ENCODE peak calls at places on chromosomes 16 and 17, in ten cellular contexts. One of them, this sample, is unnamed.

GRCh38 chr17:42784811-42785592 is 4.6 kb downstream of the WNK4 start:
- DNase-seq in ascending aorta: no peak
- DNase-seq in AG09319: no peak
- DNase-seq in hippocampal formation: no peak
- DNase-seq in activated CD8-positive, alpha-beta memory T cell treated with anti-CD3 and anti-CD28 coated beads for 4 hours: no peak
- DNase-seq in neural crest cell: no peak
- DNase-seq in EL: no peak
- DNase-seq in lung: no peak
- DNase-seq in NCI-H1048: no peak
- DNase-seq in activated naive CD4-positive, alpha-beta T cell treated with anti-CD3 and anti-CD28 coated beads, Interleukin-2, amount 10 ng/mL, durations not matched to agents 7 days and 5 days: no peak
- DNase-seq in this sample: no peak

GRCh38 chr17:57408064-57408811 is 151.9 kb downstream of the MSI2 start:
- DNase-seq in activated naive CD4-positive, alpha-beta T cell treated with anti-CD3 and anti-CD28 coated beads, Interleukin-2, amount 10 ng/mL, durations not matched to agents 7 days and 5 days: peak; percentile 58
- DNase-seq in hippocampal formation: no peak
- DNase-seq in EL: no peak
- DNase-seq in lung: no peak
- DNase-seq in activated CD8-positive, alpha-beta memory T cell treated with anti-CD3 and anti-CD28 coated beads for 4 hours: no peak
- DNase-seq in neural crest cell: no peak
- DNase-seq in AG09319: no peak
- DNase-seq in ascending aorta: no peak
- DNase-seq in NCI-H1048: peak; percentile 63
- DNase-seq in this sample: no peak

GRCh38 chr16:8872071-8872470 is 3.3 kb upstream of the CARHSP1 start:
- DNase-seq in AG09319: no peak
- DNase-seq in activated naive CD4-positive, alpha-beta T cell treated with anti-CD3 and anti-CD28 coated beads, Interleukin-2, amount 10 ng/mL, durations not matched to agents 7 days and 5 days: no peak
- DNase-seq in NCI-H1048: no peak
- DNase-seq in EL: no peak
- DNase-seq in lung: no peak
- DNase-seq in ascending aorta: no peak
- DNase-seq in neural crest cell: no peak
- DNase-seq in activated CD8-positive, alpha-beta memory T cell treated with anti-CD3 and anti-CD28 coated beads for 4 hours: no peak
- DNase-seq in hippocampal formation: no peak
- DNase-seq in this sample: no peak

GRCh38 chr16:1960665-1961630 is 1.6 kb downstream of the NDUFB10 start:
- DNase-seq in neural crest cell: no peak
- DNase-seq in activated CD8-positive, alpha-beta memory T cell treated with anti-CD3 and anti-CD28 coated beads for 4 hours: no peak
- DNase-seq in activated naive CD4-positive, alpha-beta T cell treated with anti-CD3 and anti-CD28 coated beads, Interleukin-2, amount 10 ng/mL, durations not matched to agents 7 days and 5 days: no peak
- DNase-seq in lung: no peak
- DNase-seq in hippocampal formation: no peak
- DNase-seq in NCI-H1048: no peak
- DNase-seq in ascending aorta: no peak
- DNase-seq in EL: peak; percentile 67
- DNase-seq in AG09319: no peak
- DNase-seq in this sample: no peak

GRCh38 chr16:69932228-69932627 is 18.9 kb upstream of the CLEC18A start:
- DNase-seq in lung: no peak
- DNase-seq in AG09319: no peak
- DNase-seq in activated CD8-positive, alpha-beta memory T cell treated with anti-CD3 and anti-CD28 coated beads for 4 hours: no peak
- DNase-seq in hippocampal formation: no peak
- DNase-seq in ascending aorta: no peak
- DNase-seq in NCI-H1048: no peak
- DNase-seq in neural crest cell: no peak
- DNase-seq in activated naive CD4-positive, alpha-beta T cell treated with anti-CD3 and anti-CD28 coated beads, Interleukin-2, amount 10 ng/mL, durations not matched to agents 7 days and 5 days: no peak
- DNase-seq in EL: no peak
- DNase-seq in this sample: no peak

GRCh38 chr17:78556812-78557211 is 20.4 kb downstream of the DNAH17 start:
- DNase-seq in NCI-H1048: no peak
- DNase-seq in neural crest cell: no peak
- DNase-seq in ascending aorta: no peak
- DNase-seq in activated naive CD4-positive, alpha-beta T cell treated with anti-CD3 and anti-CD28 coated beads, Interleukin-2, amount 10 ng/mL, durations not matched to agents 7 days and 5 days: no peak
- DNase-seq in hippocampal formation: no peak
- DNase-seq in activated CD8-positive, alpha-beta memory T cell treated with anti-CD3 and anti-CD28 coated beads for 4 hours: no peak
- DNase-seq in lung: no peak
- DNase-seq in AG09319: no peak
- DNase-seq in EL: no peak
- DNase-seq in this sample: no peak

GRCh38 chr16:12410842-12411490 is 392.7 kb downstream of the CPPED1 start:
- DNase-seq in NCI-H1048: no peak
- DNase-seq in lung: no peak
- DNase-seq in neural crest cell: no peak
- DNase-seq in AG09319: no peak
- DNase-seq in activated CD8-positive, alpha-beta memory T cell treated with anti-CD3 and anti-CD28 coated beads for 4 hours: no peak
- DNase-seq in hippocampal formation: no peak
- DNase-seq in activated naive CD4-positive, alpha-beta T cell treated with anti-CD3 and anti-CD28 coated beads, Interleukin-2, amount 10 ng/mL, durations not matched to agents 7 days and 5 days: no peak
- DNase-seq in ascending aorta: no peak
- DNase-seq in EL: no peak
- DNase-seq in this sample: no peak

GRCh38 chr17:49913226-49914095 is 55.5 kb upstream of the DLX4 start:
- DNase-seq in AG09319: no peak
- DNase-seq in NCI-H1048: no peak
- DNase-seq in EL: peak; percentile 77
- DNase-seq in activated naive CD4-positive, alpha-beta T cell treated with anti-CD3 and anti-CD28 coated beads, Interleukin-2, amount 10 ng/mL, durations not matched to agents 7 days and 5 days: no peak
- DNase-seq in neural crest cell: no peak
- DNase-seq in ascending aorta: no peak
- DNase-seq in activated CD8-positive, alpha-beta memory T cell treated with anti-CD3 and anti-CD28 coated beads for 4 hours: no peak
- DNase-seq in lung: no peak
- DNase-seq in hippocampal formation: no peak
- DNase-seq in this sample: no peak

GRCh38 chr16:30698816-30699614 is at the start of gene SRCAP:
- DNase-seq in activated CD8-positive, alpha-beta memory T cell treated with anti-CD3 and anti-CD28 coated beads for 4 hours: peak; percentile 71
- DNase-seq in lung: peak; percentile 87
- DNase-seq in EL: peak; percentile 83
- DNase-seq in neural crest cell: peak; percentile 87
- DNase-seq in NCI-H1048: peak; percentile 15
- DNase-seq in activated naive CD4-positive, alpha-beta T cell treated with anti-CD3 and anti-CD28 coated beads, Interleukin-2, amount 10 ng/mL, durations not matched to agents 7 days and 5 days: peak; percentile 91
- DNase-seq in AG09319: peak; percentile 22
- DNase-seq in ascending aorta: peak; percentile 93
- DNase-seq in hippocampal formation: peak; percentile 78
- DNase-seq in this sample: peak; percentile 94

GRCh38 chr17:78879679-78880186 is 23.3 kb downstream of the CEP295NL start:
- DNase-seq in ascending aorta: peak; percentile 80
- DNase-seq in neural crest cell: no peak
- DNase-seq in AG09319: peak; percentile 87
- DNase-seq in activated naive CD4-positive, alpha-beta T cell treated with anti-CD3 and anti-CD28 coated beads, Interleukin-2, amount 10 ng/mL, durations not matched to agents 7 days and 5 days: peak; percentile 47
- DNase-seq in NCI-H1048: no peak
- DNase-seq in lung: peak; percentile 58
- DNase-seq in hippocampal formation: no peak
- DNase-seq in activated CD8-positive, alpha-beta memory T cell treated with anti-CD3 and anti-CD28 coated beads for 4 hours: no peak
- DNase-seq in EL: peak; percentile 96
- DNase-seq in this sample: no peak

GRCh38 chr17:60554377-60554788 is 28.3 kb upstream of the APPBP2 start:
- DNase-seq in ascending aorta: no peak
- DNase-seq in AG09319: peak; percentile 97
- DNase-seq in activated CD8-positive, alpha-beta memory T cell treated with anti-CD3 and anti-CD28 coated beads for 4 hours: no peak
- DNase-seq in hippocampal formation: no peak
- DNase-seq in activated naive CD4-positive, alpha-beta T cell treated with anti-CD3 and anti-CD28 coated beads, Interleukin-2, amount 10 ng/mL, durations not matched to agents 7 days and 5 days: no peak
- DNase-seq in NCI-H1048: no peak
- DNase-seq in EL: peak; percentile 82
- DNase-seq in lung: peak; percentile 86
- DNase-seq in neural crest cell: no peak
- DNase-seq in this sample: no peak

GRCh38 chr16:80038566-80038965 is 438.0 kb upstream of the MAF start:
- DNase-seq in AG09319: no peak
- DNase-seq in neural crest cell: no peak
- DNase-seq in lung: no peak
- DNase-seq in hippocampal formation: no peak
- DNase-seq in NCI-H1048: no peak
- DNase-seq in activated naive CD4-positive, alpha-beta T cell treated with anti-CD3 and anti-CD28 coated beads, Interleukin-2, amount 10 ng/mL, durations not matched to agents 7 days and 5 days: no peak
- DNase-seq in ascending aorta: no peak
- DNase-seq in activated CD8-positive, alpha-beta memory T cell treated with anti-CD3 and anti-CD28 coated beads for 4 hours: no peak
- DNase-seq in EL: no peak
- DNase-seq in this sample: no peak

GRCh38 chr17:80942360-80943345 is 49.0 kb upstream of the CHMP6 start:
- DNase-seq in neural crest cell: no peak
- DNase-seq in lung: peak; percentile 76
- DNase-seq in EL: peak; percentile 19
- DNase-seq in activated naive CD4-positive, alpha-beta T cell treated with anti-CD3 and anti-CD28 coated beads, Interleukin-2, amount 10 ng/mL, durations not matched to agents 7 days and 5 days: no peak
- DNase-seq in activated CD8-positive, alpha-beta memory T cell treated with anti-CD3 and anti-CD28 coated beads for 4 hours: no peak
- DNase-seq in ascending aorta: peak; percentile 95
- DNase-seq in hippocampal formation: peak; percentile 45
- DNase-seq in AG09319: peak; percentile 88
- DNase-seq in NCI-H1048: no peak
- DNase-seq in this sample: peak; percentile 62

GRCh38 chr16:78503501-78504110 is 404.2 kb downstream of the WWOX start:
- DNase-seq in NCI-H1048: no peak
- DNase-seq in hippocampal formation: peak; percentile 28
- DNase-seq in lung: peak; percentile 62
- DNase-seq in activated CD8-positive, alpha-beta memory T cell treated with anti-CD3 and anti-CD28 coated beads for 4 hours: peak; percentile 13
- DNase-seq in ascending aorta: no peak
- DNase-seq in activated naive CD4-positive, alpha-beta T cell treated with anti-CD3 and anti-CD28 coated beads, Interleukin-2, amount 10 ng/mL, durations not matched to agents 7 days and 5 days: peak; percentile 54
- DNase-seq in AG09319: peak; percentile 3
- DNase-seq in neural crest cell: peak; percentile 55
- DNase-seq in EL: peak; percentile 0
- DNase-seq in this sample: no peak

GRCh38 chr17:63474174-63474913 is 2.5 kb upstream of the ACE start:
- DNase-seq in ascending aorta: no peak
- DNase-seq in activated naive CD4-positive, alpha-beta T cell treated with anti-CD3 and anti-CD28 coated beads, Interleukin-2, amount 10 ng/mL, durations not matched to agents 7 days and 5 days: no peak
- DNase-seq in lung: no peak
- DNase-seq in neural crest cell: no peak
- DNase-seq in hippocampal formation: no peak
- DNase-seq in EL: no peak
- DNase-seq in AG09319: no peak
- DNase-seq in NCI-H1048: no peak
- DNase-seq in activated CD8-positive, alpha-beta memory T cell treated with anti-CD3 and anti-CD28 coated beads for 4 hours: no peak
- DNase-seq in this sample: no peak

GRCh38 chr17:15261063-15261817 is 3.9 kb downstream of the PMP22 start:
- DNase-seq in activated CD8-positive, alpha-beta memory T cell treated with anti-CD3 and anti-CD28 coated beads for 4 hours: no peak
- DNase-seq in activated naive CD4-positive, alpha-beta T cell treated with anti-CD3 and anti-CD28 coated beads, Interleukin-2, amount 10 ng/mL, durations not matched to agents 7 days and 5 days: no peak
- DNase-seq in lung: no peak
- DNase-seq in hippocampal formation: peak; percentile 68
- DNase-seq in EL: peak; percentile 69
- DNase-seq in NCI-H1048: no peak
- DNase-seq in AG09319: no peak
- DNase-seq in ascending aorta: peak; percentile 83
- DNase-seq in neural crest cell: peak; percentile 47
- DNase-seq in this sample: peak; percentile 49

GRCh38 chr17:1122681-1123396 is 56.9 kb downstream of the ABR start:
- DNase-seq in lung: peak; percentile 85
- DNase-seq in EL: peak; percentile 70
- DNase-seq in AG09319: no peak
- DNase-seq in activated CD8-positive, alpha-beta memory T cell treated with anti-CD3 and anti-CD28 coated beads for 4 hours: peak; percentile 52
- DNase-seq in hippocampal formation: peak; percentile 66
- DNase-seq in NCI-H1048: no peak
- DNase-seq in activated naive CD4-positive, alpha-beta T cell treated with anti-CD3 and anti-CD28 coated beads, Interleukin-2, amount 10 ng/mL, durations not matched to agents 7 days and 5 days: peak; percentile 88
- DNase-seq in neural crest cell: peak; percentile 92
- DNase-seq in ascending aorta: peak; percentile 91
- DNase-seq in this sample: peak; percentile 79

GRCh38 chr16:79980650-79981521 is 380.3 kb upstream of the MAF start:
- DNase-seq in ascending aorta: no peak
- DNase-seq in hippocampal formation: peak; percentile 78
- DNase-seq in AG09319: no peak
- DNase-seq in activated naive CD4-positive, alpha-beta T cell treated with anti-CD3 and anti-CD28 coated beads, Interleukin-2, amount 10 ng/mL, durations not matched to agents 7 days and 5 days: no peak
- DNase-seq in lung: no peak
- DNase-seq in activated CD8-positive, alpha-beta memory T cell treated with anti-CD3 and anti-CD28 coated beads for 4 hours: no peak
- DNase-seq in NCI-H1048: no peak
- DNase-seq in neural crest cell: peak; percentile 24
- DNase-seq in EL: no peak
- DNase-seq in this sample: no peak

GRCh38 chr17:6912110-6913051 is 80.9 kb upstream of the TEKT1 start:
- DNase-seq in AG09319: no peak
- DNase-seq in activated CD8-positive, alpha-beta memory T cell treated with anti-CD3 and anti-CD28 coated beads for 4 hours: no peak
- DNase-seq in neural crest cell: no peak
- DNase-seq in ascending aorta: no peak
- DNase-seq in hippocampal formation: no peak
- DNase-seq in NCI-H1048: no peak
- DNase-seq in EL: no peak
- DNase-seq in activated naive CD4-positive, alpha-beta T cell treated with anti-CD3 and anti-CD28 coated beads, Interleukin-2, amount 10 ng/mL, durations not matched to agents 7 days and 5 days: no peak
- DNase-seq in lung: no peak
- DNase-seq in this sample: no peak

GRCh38 chr16:21638573-21638975 is 13.8 kb downstream of the IGSF6 start:
- DNase-seq in ascending aorta: no peak
- DNase-seq in EL: peak; percentile 67
- DNase-seq in activated naive CD4-positive, alpha-beta T cell treated with anti-CD3 and anti-CD28 coated beads, Interleukin-2, amount 10 ng/mL, durations not matched to agents 7 days and 5 days: no peak
- DNase-seq in lung: no peak
- DNase-seq in neural crest cell: no peak
- DNase-seq in AG09319: no peak
- DNase-seq in NCI-H1048: no peak
- DNase-seq in activated CD8-positive, alpha-beta memory T cell treated with anti-CD3 and anti-CD28 coated beads for 4 hours: no peak
- DNase-seq in hippocampal formation: no peak
- DNase-seq in this sample: no peak

GRCh38 chr16:31842864-31843263 is 30.7 kb upstream of the ZNF267 start:
- DNase-seq in NCI-H1048: no peak
- DNase-seq in lung: no peak
- DNase-seq in activated naive CD4-positive, alpha-beta T cell treated with anti-CD3 and anti-CD28 coated beads, Interleukin-2, amount 10 ng/mL, durations not matched to agents 7 days and 5 days: no peak
- DNase-seq in hippocampal formation: no peak
- DNase-seq in EL: no peak
- DNase-seq in neural crest cell: no peak
- DNase-seq in AG09319: no peak
- DNase-seq in activated CD8-positive, alpha-beta memory T cell treated with anti-CD3 and anti-CD28 coated beads for 4 hours: no peak
- DNase-seq in ascending aorta: no peak
- DNase-seq in this sample: no peak

GRCh38 chr16:49663081-49664057 is 192.5 kb downstream of the ZNF423 start:
- DNase-seq in activated CD8-positive, alpha-beta memory T cell treated with anti-CD3 and anti-CD28 coated beads for 4 hours: no peak
- DNase-seq in ascending aorta: peak; percentile 69
- DNase-seq in neural crest cell: no peak
- DNase-seq in EL: no peak
- DNase-seq in hippocampal formation: no peak
- DNase-seq in lung: no peak
- DNase-seq in NCI-H1048: no peak
- DNase-seq in activated naive CD4-positive, alpha-beta T cell treated with anti-CD3 and anti-CD28 coated beads, Interleukin-2, amount 10 ng/mL, durations not matched to agents 7 days and 5 days: no peak
- DNase-seq in AG09319: no peak
- DNase-seq in this sample: no peak

GRCh38 chr16:67016681-67017450 is 12.1 kb upstream of the CBFB start:
- DNase-seq in AG09319: no peak
- DNase-seq in activated CD8-positive, alpha-beta memory T cell treated with anti-CD3 and anti-CD28 coated beads for 4 hours: no peak
- DNase-seq in neural crest cell: no peak
- DNase-seq in NCI-H1048: no peak
- DNase-seq in EL: no peak
- DNase-seq in hippocampal formation: no peak
- DNase-seq in ascending aorta: peak; percentile 33
- DNase-seq in lung: no peak
- DNase-seq in activated naive CD4-positive, alpha-beta T cell treated with anti-CD3 and anti-CD28 coated beads, Interleukin-2, amount 10 ng/mL, durations not matched to agents 7 days and 5 days: no peak
- DNase-seq in this sample: no peak

GRCh38 chr17:13104576-13104975 is 86.7 kb upstream of the ELAC2 start:
- DNase-seq in activated CD8-positive, alpha-beta memory T cell treated with anti-CD3 and anti-CD28 coated beads for 4 hours: no peak
- DNase-seq in activated naive CD4-positive, alpha-beta T cell treated with anti-CD3 and anti-CD28 coated beads, Interleukin-2, amount 10 ng/mL, durations not matched to agents 7 days and 5 days: no peak
- DNase-seq in hippocampal formation: no peak
- DNase-seq in neural crest cell: no peak
- DNase-seq in ascending aorta: no peak
- DNase-seq in AG09319: no peak
- DNase-seq in NCI-H1048: no peak
- DNase-seq in lung: no peak
- DNase-seq in EL: no peak
- DNase-seq in this sample: no peak

GRCh38 chr16:19175492-19176262 is 7.6 kb downstream of the SYT17 start:
- DNase-seq in activated naive CD4-positive, alpha-beta T cell treated with anti-CD3 and anti-CD28 coated beads, Interleukin-2, amount 10 ng/mL, durations not matched to agents 7 days and 5 days: no peak
- DNase-seq in AG09319: no peak
- DNase-seq in EL: no peak
- DNase-seq in neural crest cell: no peak
- DNase-seq in NCI-H1048: no peak
- DNase-seq in ascending aorta: no peak
- DNase-seq in hippocampal formation: no peak
- DNase-seq in lung: no peak
- DNase-seq in activated CD8-positive, alpha-beta memory T cell treated with anti-CD3 and anti-CD28 coated beads for 4 hours: no peak
- DNase-seq in this sample: no peak

GRCh38 chr17:44911133-44912001 is 3.9 kb downstream of the GFAP start:
- DNase-seq in NCI-H1048: no peak
- DNase-seq in ascending aorta: no peak
- DNase-seq in lung: peak; percentile 67
- DNase-seq in hippocampal formation: peak; percentile 32
- DNase-seq in activated CD8-positive, alpha-beta memory T cell treated with anti-CD3 and anti-CD28 coated beads for 4 hours: peak; percentile 18
- DNase-seq in activated naive CD4-positive, alpha-beta T cell treated with anti-CD3 and anti-CD28 coated beads, Interleukin-2, amount 10 ng/mL, durations not matched to agents 7 days and 5 days: peak; percentile 74
- DNase-seq in neural crest cell: peak; percentile 65
- DNase-seq in EL: peak; percentile 61
- DNase-seq in AG09319: no peak
- DNase-seq in this sample: peak; percentile 78

GRCh38 chr16:27828671-27829070 is 234.8 kb downstream of the GSG1L start:
- DNase-seq in NCI-H1048: no peak
- DNase-seq in activated naive CD4-positive, alpha-beta T cell treated with anti-CD3 and anti-CD28 coated beads, Interleukin-2, amount 10 ng/mL, durations not matched to agents 7 days and 5 days: no peak
- DNase-seq in lung: no peak
- DNase-seq in activated CD8-positive, alpha-beta memory T cell treated with anti-CD3 and anti-CD28 coated beads for 4 hours: no peak
- DNase-seq in EL: no peak
- DNase-seq in neural crest cell: no peak
- DNase-seq in ascending aorta: no peak
- DNase-seq in hippocampal formation: no peak
- DNase-seq in AG09319: no peak
- DNase-seq in this sample: no peak